ENCODE peak calls at places on chromosomes 2 and 18, in nine cellular contexts. E, X, B, L, J, C, D, N and R are unnamed samples. For H3K4me1, the result is how much of the 10 kb centered on the place peaks cover.

GRCh38 chr18:3230401-3231334 is 10.9 kb upstream of the MYOM1 start:
- DNase-seq in E (peak), X (no peak), B (no peak), L (no peak), J (peak), C (no peak), D (peak), N (no peak), R (peak)

GRCh38 chr2:148888003-148888501 is 13.0 kb downstream of the KIF5C start:
- DNase-seq in E (no peak), X (no peak), B (no peak), L (peak), J (no peak), C (no peak), D (no peak), N (no peak), R (no peak)

GRCh38 chr2:85583667-85584353 is 421 bp upstream of the VAMP5 start:
- DNase-seq in E (no peak), X (no peak), B (no peak), L (no peak), J (no peak), C (no peak), D (peak), N (no peak), R (no peak)

GRCh38 chr2:46448656-46449055 is 30.7 kb upstream of the TMEM247 start:
- DNase-seq in E (no peak), X (no peak), B (no peak), L (no peak), J (no peak), C (no peak), D (no peak), N (no peak), R (no peak)

GRCh38 chr2:173048901-173049661 is 26.6 kb upstream of the MAP3K20 start:
- DNase-seq in E (peak), X (peak), B (peak), L (no peak), J (peak), C (peak), D (peak), N (peak), R (peak)

GRCh38 chr2:201939366-201939985 is 94.2 kb upstream of the FZD7 start:
- DNase-seq in E (no peak), X (no peak), B (no peak), L (peak), J (no peak), C (no peak), D (no peak), N (no peak), R (no peak)

GRCh38 chr2:190533175-190533967 is 1.2 kb downstream of the NEMP2 start:
- DNase-seq in E (no peak), X (no peak), B (no peak), L (no peak), J (no peak), C (no peak), D (no peak), N (no peak), R (no peak)

GRCh38 chr18:22253676-22254075 is 84.3 kb downstream of the GATA6 start:
- DNase-seq in E (no peak), X (no peak), B (no peak), L (no peak), J (no peak), C (no peak), D (no peak), N (no peak), R (no peak)

GRCh38 chr2:148594216-148594615 is 50.3 kb upstream of the EPC2 start:
- DNase-seq in E (no peak), X (no peak), B (peak), L (no peak), J (no peak), C (no peak), D (no peak), N (peak), R (no peak)

GRCh38 chr2:229273384-229274338 is 2.6 kb upstream of the PID1 start:
- DNase-seq in E (peak), X (peak), B (peak), L (peak), J (peak), C (peak), D (peak), N (peak), R (peak)

DNA sequence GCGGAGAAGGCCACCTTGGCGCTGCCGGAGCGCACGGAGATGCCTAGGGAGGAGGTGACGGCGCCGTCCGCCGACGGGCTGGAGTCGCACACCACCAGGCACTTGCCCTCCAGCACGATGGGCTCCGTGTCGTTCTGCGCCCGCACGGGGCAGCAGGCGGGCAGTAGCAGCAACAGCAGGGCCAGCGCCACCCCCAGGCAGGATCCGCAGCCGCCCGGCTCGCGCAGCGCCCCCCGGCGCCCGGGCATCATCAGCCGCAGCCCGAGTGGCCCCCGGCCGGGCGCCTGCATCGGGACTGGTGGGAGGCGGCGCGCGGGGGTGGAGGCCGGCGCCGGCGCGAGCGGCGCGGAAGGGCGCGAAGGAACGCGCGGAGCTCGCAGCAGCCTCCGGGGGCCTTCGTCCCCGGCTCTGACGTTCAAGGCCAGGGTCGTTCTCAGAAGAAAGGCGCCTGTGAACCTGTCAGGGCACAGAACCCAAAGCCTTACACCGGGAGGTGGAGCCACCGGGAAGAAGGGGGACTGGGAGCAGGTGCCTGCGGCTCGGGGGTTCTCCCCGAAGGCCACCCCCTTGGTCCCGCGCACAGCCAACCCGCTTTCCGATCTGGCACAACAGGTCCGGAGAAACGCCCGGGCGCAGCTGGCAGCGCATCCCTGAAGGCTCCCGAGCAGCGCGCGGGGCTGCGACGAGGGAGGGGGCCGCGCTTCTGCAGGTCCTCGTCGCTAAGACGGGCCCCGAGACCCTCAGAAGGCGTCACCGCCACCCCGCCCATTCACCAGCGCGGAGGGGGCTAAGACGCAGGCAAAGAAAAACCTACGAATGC is 2.1 kb downstream of the CBLN2 start:
- DNase-seq in E (no peak), X (no peak), B (no peak), L (peak), J (no peak), C (no peak), D (no peak), N (no peak), R (no peak)
- H3K4me3 ChIP-seq in E (no peak), X (peak), B (no peak), L (peak), J (no peak), C (no peak), D (no peak), N (no peak), R (no peak)

DNA sequence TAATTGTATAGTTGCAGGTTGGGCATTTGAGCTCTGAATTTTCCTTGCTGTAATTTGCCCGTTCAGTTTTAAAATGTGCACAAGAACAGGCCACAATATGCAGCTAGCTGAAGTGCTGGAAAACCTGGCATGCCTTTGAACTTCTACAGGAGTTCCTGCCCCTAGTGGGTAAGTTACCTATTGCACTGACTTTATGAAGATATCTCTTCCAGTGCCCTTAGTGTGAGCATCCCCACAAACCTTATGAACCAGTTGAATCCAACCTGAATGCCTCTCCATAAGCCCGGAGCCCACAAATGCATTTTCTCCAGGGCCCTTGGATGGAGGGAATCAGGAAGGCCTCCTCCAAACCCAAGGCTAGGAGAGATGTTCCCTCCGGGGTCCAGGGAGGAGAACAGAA is 106.8 kb downstream of the XRCC5 start:
- DNase-seq in E (no peak), X (no peak), B (no peak), L (no peak), J (no peak), C (no peak), D (peak), N (peak), R (no peak)
- TF ChIP-seq CTCF in E (no peak), X (no peak), B (peak), L (peak), J (no peak), C (peak), D (peak), N (peak), R (peak)

GRCh38 chr2:217329023-217329431 is 469.2 kb upstream of the TNP1 start:
- DNase-seq in E (no peak), X (no peak), B (no peak), L (no peak), J (no peak), C (no peak), D (no peak), N (no peak), R (no peak)

GRCh38 chr2:217332392-217332791 is 472.5 kb upstream of the TNP1 start:
- DNase-seq in E (no peak), X (no peak), B (no peak), L (no peak), J (no peak), C (no peak), D (no peak), N (no peak), R (no peak)

GRCh38 chr2:217331577-217332139 is 471.8 kb upstream of the TNP1 start:
- DNase-seq in E (peak), X (peak), B (peak), L (peak), J (no peak), C (no peak), D (no peak), N (no peak), R (peak)

GRCh38 chr2:217332866-217333265 is 473.0 kb upstream of the TNP1 start:
- DNase-seq in E (no peak), X (no peak), B (no peak), L (no peak), J (no peak), C (no peak), D (no peak), N (no peak), R (no peak)

GRCh38 chr2:217330647-217331046 is 470.8 kb upstream of the TNP1 start:
- DNase-seq in E (no peak), X (no peak), B (no peak), L (no peak), J (no peak), C (no peak), D (no peak), N (no peak), R (no peak)
- H3K4me1 ChIP-seq in E (under half), X (under half), B (under half), L (under half), J (under half), C (under half), D (under half), N (under half), R (under half)

DNA sequence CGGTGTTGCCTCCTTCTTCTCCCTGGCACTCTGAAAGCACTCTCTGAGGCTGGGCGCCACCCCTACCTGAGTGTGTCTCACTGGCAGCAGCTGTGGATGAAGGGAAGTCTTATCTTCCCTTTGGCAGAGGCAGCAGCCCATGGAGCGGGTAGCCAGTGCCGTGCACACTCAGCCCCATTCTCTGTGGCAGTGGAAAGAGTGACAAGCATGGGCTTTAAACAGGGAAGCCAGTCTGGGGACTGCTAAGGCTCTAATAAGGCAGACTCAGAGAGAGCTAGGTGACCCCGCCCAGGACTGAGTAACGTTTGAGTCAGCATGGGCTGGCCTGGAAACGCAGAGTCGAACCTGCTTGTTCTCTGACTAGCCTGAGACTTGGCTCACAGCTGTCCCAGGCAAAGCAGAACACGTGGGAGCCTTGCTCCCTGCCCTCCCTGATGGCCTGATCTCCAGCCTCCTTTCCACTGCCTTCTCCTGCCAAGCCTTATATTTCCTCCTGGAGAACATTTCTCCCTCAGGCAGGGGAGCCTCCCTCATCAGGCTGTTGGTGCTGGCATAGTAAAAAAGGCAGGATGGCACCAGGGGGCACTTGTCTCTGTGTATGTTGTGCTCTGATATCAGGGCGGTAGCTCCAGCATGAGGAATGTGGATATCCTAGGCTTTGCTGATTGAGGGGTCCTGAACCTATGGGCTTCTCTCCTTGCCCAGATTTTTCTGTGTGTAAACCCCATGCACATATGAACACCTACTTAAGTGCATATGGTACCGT is 93.9 kb upstream of the LGALSL start:
- DNase-seq in E (peak), X (peak), B (peak), L (peak), J (peak), C (peak), D (peak), N (peak), R (peak)
- H3K4me3 ChIP-seq in E (no peak), X (no peak), B (no peak), L (no peak), J (no peak), C (no peak), D (no peak), N (peak), R (no peak)

GRCh38 chr2:177029501-177029900 is 183.1 kb upstream of the HNRNPA3 start:
- DNase-seq in E (no peak), X (no peak), B (peak), L (peak), J (peak), C (no peak), D (no peak), N (no peak), R (peak)
- TF ChIP-seq CTCF in E (no peak), X (no peak), B (peak), L (peak), J (peak), C (peak), D (no peak), N (peak), R (peak)

GRCh38 chr2:98452396-98453027 is 7.9 kb downstream of the INPP4A start:
- DNase-seq in E (peak), X (no peak), B (no peak), L (peak), J (no peak), C (no peak), D (no peak), N (no peak), R (no peak)
- H3K4me1 ChIP-seq in E (under half), X (under half), B (under half), L (under half), J (under half), C (under half), D (under half), N (under half), R (under half)

DNA sequence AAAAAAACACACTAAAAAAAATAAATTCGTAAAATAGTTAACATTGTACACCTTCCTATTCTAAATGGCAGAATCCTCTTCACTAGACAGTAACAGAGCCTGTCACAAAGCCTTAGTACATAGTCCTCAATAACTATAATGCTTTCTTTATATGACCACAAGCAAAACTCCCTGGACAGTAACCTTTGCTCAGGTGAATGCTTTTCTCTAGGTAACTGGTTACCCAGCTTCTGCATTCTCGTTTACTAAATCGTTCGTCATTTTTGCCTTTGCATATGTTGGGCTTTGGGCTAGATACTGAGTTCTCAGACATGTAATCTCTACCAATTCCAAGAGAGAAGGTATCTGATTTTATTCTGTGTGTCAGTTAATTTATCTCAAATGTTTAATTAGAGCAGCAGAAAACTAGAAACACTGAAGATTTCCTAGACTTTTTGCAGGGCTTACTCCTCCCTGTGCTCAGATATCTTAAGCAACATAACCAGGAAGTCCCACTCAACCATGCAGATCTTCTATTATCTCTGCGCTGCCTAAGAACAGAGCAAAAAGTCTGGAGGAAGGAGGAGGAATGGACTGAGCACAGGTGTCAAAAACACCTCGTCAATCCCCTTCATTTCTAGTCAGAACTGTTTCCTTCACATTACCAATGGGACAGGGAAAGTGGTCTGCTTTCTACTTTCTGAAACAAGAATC is 247.7 kb downstream of the SOCS6 start:
- DNase-seq in E (no peak), X (no peak), B (no peak), L (no peak), J (no peak), C (no peak), D (no peak), N (no peak), R (no peak)
- H3K4me3 ChIP-seq in E (no peak), X (no peak), B (no peak), L (no peak), J (no peak), C (no peak), D (no peak), N (no peak), R (no peak)

GRCh38 chr2:119531292-119531691 is 7.0 kb upstream of the SCTR start:
- DNase-seq in E (no peak), X (no peak), B (no peak), L (peak), J (no peak), C (no peak), D (no peak), N (no peak), R (peak)
- TF ChIP-seq CTCF in E (no peak), X (no peak), B (no peak), L (peak), J (no peak), C (peak), D (no peak), N (no peak), R (no peak)